ENCODE peak calls at places on chromosomes 7 and 10, in four cellular contexts. S is epithelial cell of proximal tubule, T is GM12865, I is left ventricle myocardium inferior. A is an unnamed sample.

GRCh38 chr10:121154846-121155245 is 303.7 kb downstream of the WDR11 start:
- DNase-seq in I (no peak), T (no peak), S (no peak), A (peak; percentile 74)

GRCh38 chr7:5682889-5683670 is 98.4 kb downstream of the RNF216 start:
- DNase-seq in I (no peak), S (no peak), T (no peak), A (no peak)

GRCh38 chr7:3154881-3155494 is 111.3 kb upstream of the CARD11 start:
- DNase-seq in I (no peak), S (peak; percentile 7), T (peak; percentile 68), A (no peak)

GRCh38 chr7:116777613-116778380 is 84.6 kb upstream of the CAPZA2 start:
- DNase-seq in I (no peak), S (no peak), T (no peak), A (no peak)

GRCh38 chr7:123665157-123665556 is 9.5 kb downstream of the LMOD2 start:
- DNase-seq in I (no peak), S (no peak), T (no peak), A (peak; percentile 62)

GRCh38 chr10:48305905-48306264 is 592 bp upstream of the MAPK8 start:
- DNase-seq in I (no peak), T (no peak), S (no peak), A (no peak)

GRCh38 chr10:126478600-126478999 is 90.3 kb upstream of the ADAM12 start:
- DNase-seq in I (no peak), T (no peak), S (no peak), A (no peak)

GRCh38 chr10:23338155-23338828 is 6.3 kb downstream of the C10orf67 start:
- DNase-seq in S (no peak), T (no peak), I (no peak), A (no peak)

GRCh38 chr7:117210908-117211307 is 112.0 kb downstream of the WNT2 start:
- DNase-seq in T (no peak), S (no peak), I (no peak), A (no peak)

GRCh38 chr10:48625013-48625412 is 20.1 kb upstream of the ARHGAP22 start:
- DNase-seq in I (no peak), S (peak; percentile 59), T (no peak), A (no peak)

GRCh38 chr10:95537543-95537930 is 23.6 kb downstream of the SORBS1 start:
- DNase-seq in S (no peak), I (no peak), T (no peak), A (no peak)

GRCh38 chr7:121020243-121020642 is 31.7 kb downstream of the CPED1 start:
- DNase-seq in T (no peak), I (no peak), S (no peak), A (no peak)

GRCh38 chr7:41885748-41886147 is 182.9 kb upstream of the INHBA start:
- DNase-seq in I (no peak), S (no peak), T (no peak), A (no peak)

GRCh38 chr7:8637322-8637721 is 203.9 kb downstream of the NXPH1 start:
- DNase-seq in I (no peak), T (no peak), S (no peak), A (no peak)

GRCh38 chr7:40899651-40900507 is 765.1 kb downstream of the SUGCT start:
- DNase-seq in S (no peak), I (no peak), T (no peak), A (no peak)

GRCh38 chr7:90320801-90321494 is at the start of gene FAM237B:
- DNase-seq in S (no peak), T (no peak), I (no peak), A (no peak)

GRCh38 chr7:3688061-3688460 is 387.0 kb downstream of the SDK1 start:
- DNase-seq in I (no peak), S (peak; percentile 9), T (no peak), A (no peak)

GRCh38 chr10:90847436-90847835 is 10.4 kb downstream of the HTR7 start:
- DNase-seq in I (no peak), T (no peak), S (no peak), A (no peak)

GRCh38 chr10:71805776-71806705 is 32.7 kb upstream of the VSIR start:
- DNase-seq in S (no peak), I (no peak), T (no peak), A (no peak)

GRCh38 chr7:44973610-44974401 is 5.0 kb downstream of the MYO1G start:
- DNase-seq in I (peak; percentile 55), S (no peak), T (no peak), A (no peak)

GRCh38 chr10:88138319-88138848 is 275.0 kb downstream of the PTEN start:
- DNase-seq in T (peak; percentile 92), S (no peak), I (no peak), A (no peak)

GRCh38 chr10:126634915-126635314 is 35.6 kb downstream of the C10orf90 start:
- DNase-seq in S (peak; percentile 60), I (no peak), T (no peak), A (peak; percentile 62)

GRCh38 chr10:103678104-103678526 is 177.3 kb downstream of the SH3PXD2A start:
- DNase-seq in I (peak; percentile 79), S (no peak), T (peak; percentile 89), A (peak; percentile 75)

GRCh38 chr7:123769371-123769770 is 20.6 kb upstream of the WASL start:
- DNase-seq in I (peak; percentile 15), S (peak; percentile 85), T (no peak), A (peak; percentile 87)

GRCh38 chr7:25805027-25805687 is 346.8 kb upstream of the NFE2L3 start:
- DNase-seq in S (no peak), T (no peak), I (no peak), A (peak; percentile 52)

GRCh38 chr7:18974803-18975202 is 142.6 kb downstream of the TWIST1 start:
- DNase-seq in I (no peak), S (no peak), T (no peak), A (no peak)

GRCh38 chr7:2787251-2787968 is 56.7 kb downstream of the GNA12 start:
- DNase-seq in I (no peak), T (no peak), S (no peak), A (no peak)

GRCh38 chr10:29099415-29099814 is 189.5 kb upstream of the LYZL1 start:
- DNase-seq in I (no peak), S (no peak), T (no peak), A (no peak)

GRCh38 chr10:1403508-1404230 is 333.7 kb downstream of the ADARB2 start:
- DNase-seq in S (no peak), T (no peak), I (no peak), A (no peak)
- TF ChIP-seq CTCF in S (no peak), T (peak; percentile 11), I (no peak), A (no peak)

DNA sequence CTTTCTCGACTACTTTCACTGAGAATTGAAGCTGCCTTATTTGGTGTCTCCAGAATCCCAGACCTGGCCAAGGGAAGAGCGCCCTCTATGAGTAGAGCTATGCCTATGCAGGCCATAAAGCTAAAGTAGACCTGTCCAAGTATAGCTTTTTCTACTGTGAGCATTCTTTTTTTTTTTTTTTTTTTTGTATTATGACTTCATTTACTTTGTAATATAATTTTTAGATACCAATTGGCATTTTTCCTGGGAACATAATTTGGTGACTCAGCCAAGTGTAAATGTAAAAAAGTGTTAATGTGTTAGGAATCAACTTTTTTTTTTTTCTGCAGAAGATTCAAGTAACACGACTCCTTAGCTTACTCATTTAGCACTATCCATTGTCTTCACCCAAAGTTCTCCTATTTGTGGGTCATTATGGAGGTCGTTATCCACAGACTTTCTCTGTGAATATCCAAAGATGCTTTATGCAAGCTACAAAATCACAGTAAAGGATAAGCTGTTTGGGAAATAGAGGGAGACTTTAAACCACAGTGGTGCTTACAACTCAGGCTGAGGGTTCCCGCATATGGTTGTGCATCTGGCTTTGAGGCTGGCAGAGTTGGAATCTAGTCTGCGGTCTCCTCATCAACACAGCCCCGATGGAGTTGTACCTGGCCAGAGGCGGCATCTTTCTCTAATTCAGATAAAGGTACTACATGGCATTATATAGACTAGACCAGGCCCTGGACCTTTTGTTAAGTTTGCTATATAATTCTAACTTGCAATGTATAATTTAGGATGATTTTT is 1040.2 kb upstream of the SORCS1 start:
- DNase-seq in I (no peak), S (no peak), T (peak; percentile 69), A (no peak)
- TF ChIP-seq CTCF in I (peak; percentile 45), S (peak; percentile 63), T (peak; percentile 85), A (peak; percentile 92)

GRCh38 chr7:128948312-128948973 is 10.7 kb downstream of the IRF5 start:
- DNase-seq in T (no peak), S (no peak), I (no peak), A (no peak)

GRCh38 chr7:128947854-128948253 is 10.1 kb downstream of the IRF5 start:
- DNase-seq in T (no peak), I (no peak), S (no peak), A (no peak)

GRCh38 chr7:128945668-128946366 is 8.1 kb downstream of the IRF5 start:
- DNase-seq in I (no peak), T (no peak), S (no peak), A (no peak)

GRCh38 chr7:128948976-128949760 is 11.4 kb downstream of the IRF5 start:
- DNase-seq in I (no peak), T (no peak), S (no peak), A (no peak)

DNA sequence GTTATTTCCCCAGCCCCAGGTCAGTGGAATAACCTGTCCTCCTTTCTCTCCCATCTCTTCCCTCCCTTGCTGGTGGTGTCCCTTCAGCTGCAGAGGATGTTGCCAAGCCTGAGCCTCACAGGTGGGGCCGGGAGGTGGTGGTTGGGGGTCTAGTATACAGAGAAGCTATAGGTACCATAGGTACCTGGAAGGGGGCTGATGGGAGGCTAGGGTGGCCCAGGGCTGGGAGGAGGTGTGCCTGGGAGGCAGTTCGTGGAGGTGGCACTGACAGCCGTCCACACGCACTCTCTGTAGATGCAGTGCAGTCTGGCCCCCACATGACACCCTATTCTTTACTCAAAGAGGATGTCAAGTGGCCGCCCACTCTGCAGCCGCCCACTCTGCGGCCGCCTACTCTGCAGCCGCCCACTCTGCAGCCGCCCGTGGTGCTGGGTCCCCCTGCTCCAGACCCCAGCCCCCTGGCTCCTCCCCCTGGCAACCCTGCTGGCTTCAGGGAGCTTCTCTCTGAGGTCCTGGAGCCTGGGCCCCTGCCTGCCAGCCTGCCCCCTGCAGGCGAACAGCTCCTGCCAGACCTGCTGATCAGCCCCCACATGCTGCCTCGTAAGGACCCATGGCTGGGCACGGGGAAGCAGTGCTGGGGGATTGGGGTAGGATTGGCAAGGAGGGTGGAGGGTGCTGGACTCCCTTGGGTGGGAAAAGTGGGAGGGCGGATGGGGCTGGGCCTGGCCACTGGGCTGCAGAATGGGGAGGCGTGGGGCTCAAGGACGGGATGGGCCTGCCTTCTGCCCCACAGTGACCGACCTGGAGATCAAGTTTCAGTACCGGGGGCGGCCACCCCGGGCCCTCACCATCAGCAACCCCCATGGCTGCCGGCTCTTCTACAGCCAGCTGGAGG is 9.5 kb downstream of the IRF5 start:
- DNase-seq in T (peak; percentile 43), S (no peak), I (no peak), A (no peak)
- TF ChIP-seq CTCF in T (peak; percentile 46), S (peak; percentile 37), I (peak; percentile 13), A (peak; percentile 23)

GRCh38 chr7:113444281-113444680 is 325.9 kb upstream of the SMIM30 start:
- DNase-seq in T (no peak), I (no peak), S (no peak), A (no peak)

GRCh38 chr7:113440173-113440572 is 321.8 kb upstream of the SMIM30 start:
- DNase-seq in I (no peak), T (no peak), S (no peak), A (no peak)
- TF ChIP-seq CTCF in I (no peak), T (no peak), S (no peak), A (no peak)

GRCh38 chr7:50978633-50979215 is 196.0 kb upstream of the GRB10 start:
- DNase-seq in S (no peak), T (no peak), I (no peak), A (peak; percentile 34)
- TF ChIP-seq CTCF in S (peak; percentile 39), T (no peak), I (no peak), A (peak; percentile 34)

A was measured in retinal pigment epithelial cell.